ENCODE peak calls at places on chromosomes 1 and 21, in six cellular contexts. M, J, D, V, K and N are unnamed samples. For H3K4me1 and H3K79me2, the result is how much of the 10 kb centered on the place peaks cover.

GRCh38 chr21:44784810-44785209 is 16.8 kb downstream of the UBE2G2 start:
- DNase-seq in M (no peak), J (no peak), D (no peak), V (no peak), K (no peak), N (no peak)

GRCh38 chr1:204288061-204288588 is 71.6 kb downstream of the PLEKHA6 start:
- DNase-seq in M (peak), J (no peak), D (peak), V (peak), K (peak), N (no peak)

GRCh38 chr1:51061231-51061943 is 40.6 kb upstream of the C1orf185 start:
- DNase-seq in M (no peak), J (no peak), D (peak), V (peak), K (no peak), N (no peak)

GRCh38 chr1:3133671-3134070 is 64.7 kb downstream of the PRDM16 start:
- DNase-seq in M (peak), J (no peak), D (peak), V (no peak), K (no peak), N (no peak)

GRCh38 chr1:201022824-201023516 is 544 bp downstream of the KIF21B start:
- DNase-seq in M (no peak), J (peak), D (no peak), V (no peak), K (no peak), N (peak)

GRCh38 chr21:36065497-36066036 is 4.3 kb upstream of the CBR1 start:
- DNase-seq in M (peak), J (no peak), D (peak), V (peak), K (no peak), N (no peak)

GRCh38 chr21:38817371-38818335 is 11.9 kb downstream of the ETS2 start:
- DNase-seq in M (no peak), J (no peak), D (peak), V (peak), K (no peak), N (no peak)

GRCh38 chr1:12636098-12636950 is 7.6 kb upstream of the AADACL4 start:
- DNase-seq in M (no peak), J (no peak), D (no peak), V (no peak), K (peak), N (peak)

GRCh38 chr21:34592120-34592561 is 22.8 kb downstream of the RCAN1 start:
- DNase-seq in M (peak), J (no peak), D (no peak), V (no peak), K (no peak), N (no peak)

GRCh38 chr21:33976980-33977720 is 61.5 kb upstream of the ATP5PO start:
- DNase-seq in M (no peak), J (no peak), D (no peak), V (no peak), K (no peak), N (no peak)

GRCh38 chr1:178951600-178951999 is 74.1 kb upstream of the FAM20B start:
- DNase-seq in M (no peak), J (no peak), D (no peak), V (no peak), K (no peak), N (no peak)

GRCh38 chr21:25556087-25556486 is 51.2 kb downstream of the MRPL39 start:
- DNase-seq in M (no peak), J (no peak), D (no peak), V (peak), K (no peak), N (no peak)

GRCh38 chr1:73821520-73821919 is 376.5 kb downstream of the LRRIQ3 start:
- DNase-seq in M (no peak), J (no peak), D (no peak), V (no peak), K (no peak), N (no peak)

GRCh38 chr1:93595749-93596148 is 85.9 kb downstream of the BCAR3 start:
- DNase-seq in M (no peak), J (no peak), D (no peak), V (no peak), K (no peak), N (no peak)
- H3K4me1 ChIP-seq in M (half or more), J (under half), D (under half), V (half or more), K (under half), N (under half)

GRCh38 chr1:119713538-119714456 is 2.1 kb downstream of the PHGDH start:
- DNase-seq in M (peak), J (peak), D (peak), V (no peak), K (peak), N (peak)

GRCh38 chr1:119711804-119712341 is at the start of gene PHGDH:
- DNase-seq in M (peak), J (peak), D (peak), V (peak), K (peak), N (peak)

GRCh38 chr1:119713039-119713537 is 1.4 kb downstream of the PHGDH start:
- DNase-seq in M (peak), J (peak), D (no peak), V (no peak), K (peak), N (peak)

GRCh38 chr1:119714583-119714982 is 2.8 kb downstream of the PHGDH start:
- DNase-seq in M (no peak), J (no peak), D (no peak), V (no peak), K (no peak), N (no peak)

GRCh38 chr1:119712342-119713038 is 756 bp downstream of the PHGDH start:
- DNase-seq in M (peak), J (peak), D (peak), V (peak), K (peak), N (peak)
- H3K79me2 ChIP-seq in M (half or more), J (half or more), D (under half), V (under half), K (under half), N (half or more)

GRCh38 chr1:192668434-192668983 is 32.6 kb downstream of the RGS13 start:
- DNase-seq in M (peak), J (no peak), D (peak), V (no peak), K (no peak), N (peak)
- TF ChIP-seq CTCF in M (no peak), J (no peak), D (no peak), V (no peak), K (no peak), N (no peak)

DNA sequence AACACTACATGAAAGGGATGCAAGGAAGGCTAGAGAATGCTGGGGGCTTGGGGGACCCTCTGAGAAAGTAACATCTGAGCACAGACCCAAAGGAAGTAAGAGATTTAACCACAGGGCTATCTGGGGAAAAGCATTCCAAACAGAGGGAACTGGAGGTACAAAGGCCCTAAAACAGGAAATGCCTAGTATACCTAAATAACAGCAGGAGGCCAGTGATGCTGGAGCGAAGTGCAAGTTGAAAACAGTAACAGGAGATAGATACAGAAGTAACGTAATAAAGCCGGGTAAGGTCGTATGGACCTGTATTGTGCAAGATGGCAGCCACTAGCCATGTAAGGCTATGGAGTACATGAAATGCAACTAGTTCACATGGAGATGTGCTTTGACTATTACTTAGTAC is 52.1 kb downstream of the CD34 start:
- DNase-seq in M (no peak), J (no peak), D (no peak), V (no peak), K (no peak), N (no peak)
- H3K4me1 ChIP-seq in M (under half), J (under half), D (under half), V (under half), K (under half), N (under half)

GRCh38 chr1:189769448-189769847 is 708.2 kb downstream of the BRINP3 start:
- DNase-seq in M (no peak), J (no peak), D (no peak), V (no peak), K (no peak), N (no peak)

GRCh38 chr1:189775343-189775742 is 702.3 kb downstream of the BRINP3 start:
- DNase-seq in M (peak), J (no peak), D (peak), V (peak), K (no peak), N (no peak)

GRCh38 chr1:189779034-189779433 is 698.6 kb downstream of the BRINP3 start:
- DNase-seq in M (no peak), J (no peak), D (no peak), V (no peak), K (no peak), N (no peak)

GRCh38 chr1:189774721-189775287 is 702.9 kb downstream of the BRINP3 start:
- DNase-seq in M (no peak), J (no peak), D (peak), V (no peak), K (no peak), N (no peak)
- H3K79me2 ChIP-seq in M (under half), J (under half), D (under half), V (under half), K (under half), N (under half)

GRCh38 chr1:225611537-225612223 is 41.2 kb downstream of the ENAH start:
- DNase-seq in M (no peak), J (no peak), D (peak), V (no peak), K (no peak), N (no peak)
- TF ChIP-seq CTCF in M (no peak), J (no peak), D (no peak), V (no peak), K (no peak), N (no peak)